ENCODE peak calls at places on chromosomes 16 and 17, in five cellular contexts. Z is mesendoderm, Q is IMR-90, J is neuronal stem cell, A is mesenchymal stem cell. M is an unnamed sample.

GRCh38 chr16:72927199-72928088 is 120.5 kb downstream of the ZFHX3 start:
- DNase-seq in Z (no peak), Q (peak; percentile 97), J (no peak), A (peak; percentile 97), M (no peak)

GRCh38 chr16:17474572-17474971 is 3.8 kb upstream of the XYLT1 start:
- DNase-seq in Z (no peak), Q (no peak), J (no peak), A (no peak), M (no peak)

GRCh38 chr17:38426441-38426840 is 1.8 kb upstream of the ARHGAP23 start:
- DNase-seq in Z (no peak), Q (no peak), J (no peak), A (no peak), M (no peak)

GRCh38 chr17:82064433-82065192 is 991 bp downstream of the DUS1L start:
- DNase-seq in Z (no peak), Q (no peak), J (no peak), A (no peak), M (no peak)

GRCh38 chr16:72324578-72324977 is 152.6 kb upstream of the PMFBP1 start:
- DNase-seq in Z (no peak), Q (no peak), J (no peak), A (no peak), M (no peak)

GRCh38 chr17:82930043-82930923 is 90.5 kb upstream of the ZNF750 start:
- DNase-seq in Z (no peak), Q (no peak), J (no peak), A (no peak), M (no peak)

GRCh38 chr16:85461814-85462404 is 151.2 kb upstream of the GSE1 start:
- DNase-seq in Z (peak; percentile 91), Q (peak; percentile 50), J (peak; percentile 64), A (peak; percentile 83), M (peak; percentile 82)

GRCh38 chr17:49585422-49586027 is 9.9 kb downstream of the NXPH3 start:
- DNase-seq in Z (peak; percentile 82), Q (no peak), J (no peak), A (no peak), M (peak; percentile 88)

GRCh38 chr17:57468932-57469775 is 212.8 kb downstream of the MSI2 start:
- DNase-seq in Z (no peak), Q (no peak), J (no peak), A (peak; percentile 59), M (no peak)

GRCh38 chr17:29155966-29156338 is 24.2 kb downstream of the MYO18A start:
- DNase-seq in Z (peak; percentile 97), Q (peak; percentile 68), J (no peak), A (peak; percentile 68), M (peak; percentile 89)

GRCh38 chr17:80025140-80025539 is 10.5 kb downstream of the TBC1D16 start:
- DNase-seq in Z (peak; percentile 70), Q (no peak), J (no peak), A (peak; percentile 34), M (peak; percentile 66)

GRCh38 chr16:11621920-11622651 is 35.4 kb upstream of the LITAF start:
- DNase-seq in Z (no peak), Q (no peak), J (no peak), A (no peak), M (no peak)

GRCh38 chr17:80021600-80021999 is 14.1 kb downstream of the TBC1D16 start:
- DNase-seq in Z (no peak), Q (no peak), J (no peak), A (no peak), M (no peak)

GRCh38 chr16:58024673-58025350 is 742 bp upstream of the MMP15 start:
- DNase-seq in Z (peak; percentile 84), Q (no peak), J (no peak), A (peak; percentile 33), M (peak; percentile 76)

GRCh38 chr16:89358030-89359005 is 132.0 kb downstream of the ANKRD11 start:
- DNase-seq in Z (no peak), Q (no peak), J (no peak), A (no peak), M (no peak)

GRCh38 chr16:79283578-79283977 is 317.0 kb downstream of the MAF start:
- DNase-seq in Z (no peak), Q (no peak), J (no peak), A (no peak), M (no peak)

GRCh38 chr16:35142147-35142808 is 1682.9 kb downstream of the TP53TG3F start:
- DNase-seq in Z (no peak), Q (no peak), J (no peak), A (no peak), M (no peak)

GRCh38 chr17:77388384-77389306 is 247.9 kb downstream of the SEC14L1 start:
- DNase-seq in Z (no peak), Q (no peak), J (no peak), A (peak; percentile 62), M (no peak)

GRCh38 chr16:1181715-1182671 is 29.1 kb downstream of the CACNA1H start:
- DNase-seq in Z (no peak), Q (peak; percentile 85), J (no peak), A (peak; percentile 81), M (no peak)

GRCh38 chr16:19132898-19133297 is 19.1 kb downstream of the ITPRIPL2 start:
- DNase-seq in Z (no peak), Q (no peak), J (no peak), A (peak; percentile 84), M (no peak)

GRCh38 chr16:22318690-22319358 is 21.6 kb downstream of the POLR3E start:
- DNase-seq in Z (peak; percentile 49), Q (peak; percentile 22), J (no peak), A (peak; percentile 43), M (peak; percentile 71)

GRCh38 chr16:2710711-2711231 is 9.3 kb downstream of the PRSS27 start:
- DNase-seq in Z (no peak), Q (no peak), J (no peak), A (no peak), M (no peak)

GRCh38 chr16:2708955-2709587 is 11.0 kb downstream of the PRSS27 start:
- DNase-seq in Z (no peak), Q (no peak), J (no peak), A (no peak), M (no peak)

GRCh38 chr16:2711370-2712062 is 8.5 kb downstream of the PRSS27 start:
- DNase-seq in Z (no peak), Q (no peak), J (no peak), A (no peak), M (no peak)

GRCh38 chr16:2709588-2709984 is 10.4 kb downstream of the PRSS27 start:
- DNase-seq in Z (no peak), Q (no peak), J (no peak), A (no peak), M (no peak)

GRCh38 chr16:2710021-2710710 is 9.9 kb downstream of the PRSS27 start:
- DNase-seq in Z (no peak), Q (no peak), J (no peak), A (no peak), M (no peak)
- H3K4me2 ChIP-seq in Z (no peak overlapping the region), Q (no peak overlapping the region), J (no peak overlapping the region), A (no peak overlapping the region), M (no peak overlapping the region)

DNA sequence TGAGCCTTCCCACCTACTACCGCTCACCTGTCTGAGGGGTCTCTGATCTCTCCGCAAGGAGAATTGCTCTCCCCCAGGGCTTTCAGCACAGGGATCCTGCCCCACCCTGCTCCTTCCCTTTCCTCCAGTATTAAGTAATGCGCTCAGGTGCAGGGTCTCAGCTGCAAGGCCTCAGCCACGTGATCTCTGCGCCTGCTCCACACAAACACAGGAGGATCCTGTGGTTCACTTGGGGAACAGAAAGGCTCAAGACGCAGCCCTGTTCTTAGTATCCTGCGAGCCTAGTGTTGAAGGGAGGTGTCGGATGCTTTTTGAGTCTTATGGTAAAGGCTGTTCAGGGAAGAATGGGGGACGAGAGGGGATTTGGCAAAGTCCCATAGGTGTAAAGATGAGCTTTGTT is 41.6 kb upstream of the GCSH start:
- DNase-seq in Z (no peak), Q (no peak), J (no peak), A (no peak), M (no peak)
- H3K4ac ChIP-seq in Z (no peak overlapping the region), Q (no peak overlapping the region), J (no peak overlapping the region), A (no peak overlapping the region), M (no peak overlapping the region)

GRCh38 chr16:77502448-77502847 is 67.6 kb upstream of the ADAMTS18 start:
- DNase-seq in Z (no peak), Q (no peak), J (no peak), A (no peak), M (no peak)
- H3K4me2 ChIP-seq in Z (no peak overlapping the region), Q (no peak overlapping the region), J (no peak overlapping the region), A (no peak overlapping the region), M (no peak overlapping the region)

DNA sequence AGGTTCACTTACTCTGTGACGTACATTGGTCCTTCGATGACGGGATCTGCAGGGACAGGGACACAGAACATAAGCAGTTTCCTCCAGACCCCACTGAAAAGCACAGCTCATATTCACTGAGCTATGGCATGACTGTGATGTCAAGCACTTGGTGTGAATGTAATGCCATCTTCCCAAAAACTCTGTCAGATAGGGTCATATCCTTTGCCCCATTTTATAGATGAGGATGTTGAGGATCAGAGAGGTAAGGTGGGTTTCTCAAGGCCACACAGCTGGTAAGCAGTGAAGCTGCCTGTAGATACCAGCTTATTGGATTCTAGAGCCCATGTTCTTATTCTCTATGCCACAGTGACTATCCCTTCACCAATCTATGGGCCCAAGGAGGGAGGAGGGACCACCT is 2.5 kb downstream of the ERN2 start:
- DNase-seq in Z (no peak), Q (no peak), J (no peak), A (no peak), M (no peak)
- H3K4ac ChIP-seq in Z (no peak overlapping the region), Q (no peak overlapping the region), J (no peak overlapping the region), A (no peak overlapping the region), M (no peak overlapping the region)

M was measured in H9.